ENCODE peak calls at places on chromosome 4, in seven cellular contexts. T is BJ, U is pancreas, B is GM06990, Z is A549, L is AG04450, W is heart left ventricle. D is an unnamed sample.

GRCh38 chr4:40395908-40396806 is 61.0 kb downstream of the CHRNA9 start:
- DNase-seq in T (no peak), U (peak), B (no peak), Z (peak), L (no peak), W (peak), D (peak)

GRCh38 chr4:77021614-77022089 is 54.1 kb downstream of the CCNI start:
- DNase-seq in T (peak), U (no peak), B (no peak), Z (no peak), L (peak), W (no peak), D (peak)

GRCh38 chr4:132108784-132109183 is 1040.3 kb upstream of the PCDH10 start:
- DNase-seq in T (peak), U (no peak), B (no peak), Z (no peak), L (no peak), W (no peak), D (no peak)

GRCh38 chr4:75248770-75249467 is 265.3 kb downstream of the RCHY1 start:
- DNase-seq in T (no peak), U (no peak), B (no peak), Z (no peak), L (no peak), W (no peak), D (no peak)

GRCh38 chr4:56048621-56049427 is 100.1 kb downstream of the CEP135 start:
- DNase-seq in T (no peak), U (peak), B (peak), Z (peak), L (no peak), W (peak), D (no peak)

GRCh38 chr4:10656988-10657387 is 27.6 kb downstream of the CLNK start:
- DNase-seq in T (no peak), U (no peak), B (no peak), Z (no peak), L (no peak), W (no peak), D (no peak)

GRCh38 chr4:89259435-89260028 is 48.1 kb downstream of the GPRIN3 start:
- DNase-seq in T (no peak), U (no peak), B (no peak), Z (no peak), L (no peak), W (no peak), D (no peak)

GRCh38 chr4:118076958-118077766 is 42.9 kb downstream of the NDST3 start:
- DNase-seq in T (no peak), U (no peak), B (no peak), Z (peak), L (no peak), W (no peak), D (no peak)

GRCh38 chr4:38310446-38311043 is 350.3 kb downstream of the PTTG2 start:
- DNase-seq in T (no peak), U (no peak), B (peak), Z (no peak), L (no peak), W (no peak), D (no peak)

GRCh38 chr4:19832388-19832787 is 419.3 kb upstream of the SLIT2 start:
- DNase-seq in T (no peak), U (no peak), B (no peak), Z (no peak), L (no peak), W (no peak), D (no peak)

GRCh38 chr4:147340547-147341225 is 140.2 kb upstream of the EDNRA start:
- DNase-seq in T (no peak), U (no peak), B (no peak), Z (no peak), L (no peak), W (no peak), D (no peak)

GRCh38 chr4:111562811-111563210 is 582.4 kb upstream of the FAM241A start:
- DNase-seq in T (peak), U (no peak), B (no peak), Z (no peak), L (peak), W (no peak), D (no peak)

GRCh38 chr4:150976478-150977118 is 38.5 kb downstream of the LRBA start:
- DNase-seq in T (no peak), U (no peak), B (no peak), Z (peak), L (no peak), W (no peak), D (no peak)

GRCh38 chr4:89757154-89757723 is 79.7 kb downstream of the SNCA start:
- DNase-seq in T (no peak), U (no peak), B (no peak), Z (no peak), L (no peak), W (no peak), D (no peak)

GRCh38 chr4:74543983-74544382 is 99.0 kb downstream of the AREG start:
- DNase-seq in T (peak), U (no peak), B (no peak), Z (peak), L (peak), W (no peak), D (peak)

GRCh38 chr4:8577972-8578371 is 2.2 kb upstream of the GPR78 start:
- DNase-seq in T (no peak), U (no peak), B (no peak), Z (no peak), L (no peak), W (peak), D (no peak)

GRCh38 chr4:3674479-3674851 is 91.7 kb upstream of the ADRA2C start:
- DNase-seq in T (no peak), U (no peak), B (no peak), Z (no peak), L (no peak), W (no peak), D (no peak)

GRCh38 chr4:39469429-39470077 is 10.7 kb downstream of the LIAS start:
- DNase-seq in T (peak), U (no peak), B (peak), Z (peak), L (peak), W (no peak), D (peak)

GRCh38 chr4:1596393-1596792 is 87.7 kb downstream of the FAM53A start:
- DNase-seq in T (no peak), U (peak), B (no peak), Z (no peak), L (no peak), W (peak), D (no peak)

GRCh38 chr4:120540625-120541024 is 381.9 kb downstream of the PRDM5 start:
- DNase-seq in T (no peak), U (no peak), B (no peak), Z (no peak), L (no peak), W (no peak), D (no peak)

GRCh38 chr4:183153190-183153916 is 54.3 kb downstream of the WWC2 start:
- DNase-seq in T (no peak), U (no peak), B (no peak), Z (no peak), L (no peak), W (no peak), D (no peak)

GRCh38 chr4:183155450-183156184 is 56.6 kb downstream of the WWC2 start:
- DNase-seq in T (no peak), U (no peak), B (no peak), Z (no peak), L (no peak), W (no peak), D (no peak)

GRCh38 chr4:183154701-183155391 is 55.8 kb downstream of the WWC2 start:
- DNase-seq in T (no peak), U (no peak), B (no peak), Z (no peak), L (no peak), W (peak), D (no peak)

GRCh38 chr4:183158062-183158461 is 59.0 kb downstream of the WWC2 start:
- DNase-seq in T (no peak), U (no peak), B (no peak), Z (no peak), L (peak), W (no peak), D (no peak)

DNA sequence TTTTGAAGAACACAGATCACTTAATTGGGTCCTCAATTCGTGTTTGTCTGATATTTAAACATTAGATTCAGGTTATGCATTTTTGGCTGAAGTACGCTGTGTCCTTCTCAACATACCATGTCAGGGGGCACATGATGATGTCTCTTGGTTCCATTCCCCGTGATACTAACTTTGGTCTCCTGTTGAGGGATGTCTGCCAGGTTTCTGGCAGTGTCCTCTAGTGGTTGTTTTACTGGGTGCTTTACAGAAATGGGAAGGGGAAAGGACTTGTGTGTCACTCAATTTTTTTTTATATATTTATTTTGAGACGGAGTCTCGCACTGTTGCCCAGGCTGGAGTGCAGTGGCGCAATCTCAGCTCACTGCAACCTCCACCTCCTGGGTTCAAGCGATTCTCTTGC is 58.2 kb downstream of the WWC2 start:
- DNase-seq in T (no peak), U (no peak), B (no peak), Z (no peak), L (no peak), W (no peak), D (no peak)
- TF ChIP-seq CTCF in T (no peak), U (no peak), B (no peak), Z (no peak), L (peak), W (no peak), D (no peak)

GRCh38 chr4:177558995-177559394 is 116.8 kb upstream of the AGA start:
- DNase-seq in T (no peak), U (no peak), B (no peak), Z (no peak), L (no peak), W (no peak), D (no peak)

GRCh38 chr4:177557416-177557815 is 115.2 kb upstream of the AGA start:
- DNase-seq in T (no peak), U (no peak), B (peak), Z (no peak), L (no peak), W (no peak), D (no peak)

DNA sequence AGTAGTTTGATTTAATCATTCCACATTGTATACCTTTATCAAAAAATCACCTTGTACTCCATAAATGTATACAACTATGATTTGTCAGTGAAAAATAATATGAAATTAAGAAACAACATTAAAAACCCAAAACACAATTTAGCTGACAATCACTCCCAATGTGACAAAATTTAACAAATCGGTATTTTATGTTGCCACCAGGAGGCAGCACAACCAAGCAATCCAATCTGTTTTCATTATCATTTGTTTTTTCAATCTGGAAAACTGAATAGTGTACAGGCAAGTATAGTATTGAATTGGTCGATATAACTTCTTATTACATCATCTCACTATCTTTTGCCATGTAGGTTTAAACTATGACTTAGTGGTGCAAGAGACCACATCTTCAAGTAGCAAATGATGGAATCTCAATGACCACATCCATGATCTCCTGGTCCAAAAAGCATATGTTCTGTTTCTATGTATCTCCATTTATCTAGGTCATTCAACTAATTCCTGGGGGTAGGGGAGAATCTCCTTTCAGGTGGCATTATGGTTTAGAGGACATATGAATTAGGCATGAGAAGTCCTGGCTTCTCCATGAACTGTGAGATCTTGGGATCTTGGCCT is 112.8 kb upstream of the AGA start:
- DNase-seq in T (no peak), U (no peak), B (peak), Z (peak), L (no peak), W (no peak), D (no peak)
- TF ChIP-seq CTCF in T (peak), U (peak), B (peak), Z (peak), L (peak), W (peak), D (peak)

GRCh38 chr4:87938746-87939145 is 36.8 kb upstream of the SPP1 start:
- DNase-seq in T (no peak), U (no peak), B (no peak), Z (no peak), L (no peak), W (no peak), D (no peak)
- TF ChIP-seq CTCF in T (no peak), U (no peak), B (no peak), Z (no peak), L (no peak), W (no peak), D (no peak)

GRCh38 chr4:154018659-154019058 is 229.8 kb upstream of the SFRP2 start:
- DNase-seq in T (no peak), U (no peak), B (no peak), Z (no peak), L (no peak), W (no peak), D (no peak)
- TF ChIP-seq CTCF in T (no peak), U (no peak), B (peak), Z (no peak), L (no peak), W (no peak), D (no peak)

DNA sequence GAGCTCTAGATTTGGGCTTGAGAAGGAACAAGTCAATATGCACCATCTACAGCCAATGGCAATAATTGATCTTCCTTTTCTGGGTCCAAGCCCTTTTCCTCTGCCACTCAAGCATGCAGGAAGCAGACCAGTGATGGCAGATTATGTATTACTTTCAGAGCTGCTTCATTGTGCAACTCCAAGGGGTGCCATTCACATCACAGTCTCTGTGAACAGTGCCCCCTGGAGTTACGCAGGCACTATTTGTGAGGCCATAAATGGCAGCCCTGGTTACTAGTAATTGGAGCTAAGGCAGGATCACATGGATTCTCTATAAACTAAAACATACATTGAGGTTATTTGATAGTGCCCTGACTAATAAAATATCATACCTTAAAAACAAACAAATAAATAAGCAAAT is 313.4 kb upstream of the SLC7A11 start:
- DNase-seq in T (no peak), U (no peak), B (no peak), Z (peak), L (no peak), W (no peak), D (no peak)
- TF ChIP-seq CTCF in T (peak), U (no peak), B (peak), Z (no peak), L (no peak), W (no peak), D (peak)

GRCh38 chr4:73021634-73022033 is 47.9 kb downstream of the COX18 start:
- DNase-seq in T (no peak), U (no peak), B (no peak), Z (peak), L (no peak), W (no peak), D (peak)
- TF ChIP-seq CTCF in T (peak), U (no peak), B (peak), Z (peak), L (peak), W (peak), D (peak)

GRCh38 chr4:145870155-145871020 is 68.2 kb downstream of the ZNF827 start:
- DNase-seq in T (no peak), U (no peak), B (no peak), Z (no peak), L (no peak), W (no peak), D (no peak)

GRCh38 chr4:145865274-145865941 is 73.2 kb downstream of the ZNF827 start:
- DNase-seq in T (no peak), U (no peak), B (no peak), Z (no peak), L (no peak), W (no peak), D (no peak)

GRCh38 chr4:145871209-145871608 is 67.4 kb downstream of the ZNF827 start:
- DNase-seq in T (no peak), U (no peak), B (no peak), Z (no peak), L (no peak), W (no peak), D (no peak)

GRCh38 chr4:145867416-145867815 is 71.2 kb downstream of the ZNF827 start:
- DNase-seq in T (no peak), U (no peak), B (no peak), Z (no peak), L (no peak), W (no peak), D (no peak)

GRCh38 chr4:145868637-145869409 is 69.8 kb downstream of the ZNF827 start:
- DNase-seq in T (no peak), U (no peak), B (peak), Z (no peak), L (no peak), W (no peak), D (no peak)
- TF ChIP-seq CTCF in T (peak), U (no peak), B (no peak), Z (peak), L (peak), W (no peak), D (no peak)

DNA sequence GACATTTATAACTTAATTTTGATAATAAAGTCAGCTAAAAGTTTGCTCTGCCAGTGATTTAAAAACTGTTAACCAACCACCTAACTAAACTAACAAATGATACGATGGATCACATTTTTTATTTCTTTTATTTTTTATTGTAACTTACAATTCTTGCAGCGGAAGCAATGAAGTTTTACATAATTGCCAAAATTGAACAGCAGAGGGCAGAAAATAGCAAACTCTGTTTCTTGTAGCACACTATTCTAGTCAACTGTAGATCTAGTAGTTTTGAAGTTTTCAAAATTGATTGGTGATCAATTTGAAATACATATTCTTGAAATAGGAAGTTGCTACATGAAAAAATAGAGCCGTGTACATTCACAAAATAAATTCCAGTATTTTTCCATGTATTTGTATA is 2.8 kb upstream of the GRIA2 start:
- DNase-seq in T (no peak), U (no peak), B (no peak), Z (peak), L (no peak), W (no peak), D (no peak)
- TF ChIP-seq CTCF in T (peak), U (peak), B (peak), Z (peak), L (peak), W (no peak), D (peak)

D was measured in AG09319.